ENCODE peak calls at places on chromosomes 13 and 19, in eight cellular contexts. T, W, R, Q, A, P, B and U are unnamed samples.

GRCh38 chr19:1287622-1288527 is 2.2 kb downstream of the EFNA2 start:
- DNase-seq in P (no peak), R (no peak), A (no peak), W (no peak), T (no peak), B (no peak), Q (no peak), U (no peak)

GRCh38 chr13:75061909-75062308 is 420.1 kb downstream of the TBC1D4 start:
- DNase-seq in P (no peak), A (no peak), B (no peak), W (no peak), R (no peak), T (no peak), Q (no peak), U (no peak)

GRCh38 chr13:66009241-66009640 is 1220.9 kb downstream of the PCDH9 start:
- DNase-seq in P (no peak), R (no peak), A (no peak), Q (no peak), B (no peak), W (no peak), T (no peak), U (no peak)

GRCh38 chr19:18254546-18255500 is 19.4 kb downstream of the IQCN start:
- DNase-seq in W (no peak), P (peak; percentile 45), Q (no peak), T (no peak), B (peak; percentile 78), A (no peak), R (no peak), U (no peak)

GRCh38 chr19:33241530-33242101 is 16.0 kb upstream of the SLC7A10 start:
- DNase-seq in R (no peak), T (no peak), Q (no peak), W (no peak), A (peak; percentile 27), B (peak; percentile 37), P (peak; percentile 28), U (no peak)

GRCh38 chr13:43878897-43879322 is 630 bp downstream of the CCDC122 start:
- DNase-seq in B (peak; percentile 70), A (peak; percentile 65), Q (peak; percentile 73), T (peak; percentile 62), R (peak; percentile 26), W (peak; percentile 68), P (peak; percentile 85), U (no peak)

GRCh38 chr19:41994521-41994971 is 516 bp upstream of the ATP1A3 start:
- DNase-seq in B (no peak), Q (no peak), T (no peak), W (no peak), A (no peak), P (no peak), R (no peak), U (peak; percentile 6)

GRCh38 chr13:90055121-90055520 is 1292.4 kb upstream of the MIR17HG start:
- DNase-seq in P (no peak), W (peak; percentile 31), R (no peak), B (no peak), Q (no peak), T (no peak), A (no peak), U (no peak)

GRCh38 chr19:19224852-19225494 is 13.2 kb downstream of the NCAN start:
- DNase-seq in R (peak; percentile 4), T (peak; percentile 27), A (peak; percentile 40), P (peak; percentile 78), Q (peak; percentile 37), W (no peak), B (peak; percentile 80), U (peak; percentile 69)

GRCh38 chr19:55113570-55114039 is 3.8 kb downstream of the PPP1R12C start:
- DNase-seq in R (peak; percentile 84), T (peak; percentile 96), A (peak; percentile 96), Q (peak; percentile 97), B (peak; percentile 60), W (peak; percentile 78), P (peak; percentile 90), U (no peak)

GRCh38 chr19:40962460-40962961 is 28.6 kb upstream of the CYP2B6 start:
- DNase-seq in P (no peak), Q (no peak), T (peak; percentile 15), A (no peak), R (no peak), B (no peak), W (peak; percentile 3), U (no peak)

DNA sequence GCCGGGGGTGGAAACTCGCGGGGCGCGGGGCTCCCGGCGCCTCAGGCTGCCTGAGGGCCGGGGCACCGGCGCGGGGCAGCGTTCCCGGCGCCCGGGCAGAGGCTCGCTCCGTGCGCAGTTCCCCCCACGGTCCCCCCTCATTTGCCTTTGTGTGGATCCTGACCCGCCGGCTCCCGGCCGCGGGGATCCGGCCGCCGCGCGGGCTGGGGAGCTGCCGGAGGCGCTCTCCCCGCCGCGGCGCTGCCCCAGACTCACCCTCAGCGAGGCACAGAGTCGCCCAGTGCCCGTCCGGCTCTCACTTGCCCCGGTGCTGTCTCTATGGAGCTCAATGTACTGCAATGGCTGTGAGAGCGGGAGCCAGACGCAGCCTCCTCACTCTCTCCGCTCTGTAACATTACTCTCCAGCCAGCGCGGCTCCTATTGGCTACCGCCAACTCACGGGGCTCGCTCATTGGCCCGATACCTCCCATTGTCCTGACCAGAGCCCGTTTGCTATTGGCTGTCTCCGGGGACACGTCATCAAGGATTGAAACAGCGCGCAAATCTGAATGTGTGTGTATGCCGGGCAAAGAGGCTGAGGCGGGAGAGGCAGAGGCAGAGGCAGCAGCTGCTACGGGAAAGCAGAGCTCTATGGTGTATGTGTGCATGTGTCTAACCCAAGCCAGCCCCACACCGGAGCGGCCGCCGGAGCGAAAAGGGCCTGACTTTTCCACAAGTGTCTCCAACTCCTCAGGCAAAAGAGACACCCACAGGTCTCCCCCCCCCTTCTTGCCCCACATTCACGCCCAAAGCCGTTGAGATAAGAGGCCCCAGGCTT is at the start of gene HMGB1:
- DNase-seq in B (peak; percentile 99), Q (peak; percentile 99), T (peak; percentile 97), W (peak; percentile 98), P (peak; percentile 99), A (peak; percentile 97), R (peak; percentile 97), U (peak; percentile 93)
- TF ChIP-seq CTCF in B (no peak), Q (no peak), T (no peak), W (no peak), P (peak; percentile 12), A (no peak), R (no peak), U (no peak)

DNA sequence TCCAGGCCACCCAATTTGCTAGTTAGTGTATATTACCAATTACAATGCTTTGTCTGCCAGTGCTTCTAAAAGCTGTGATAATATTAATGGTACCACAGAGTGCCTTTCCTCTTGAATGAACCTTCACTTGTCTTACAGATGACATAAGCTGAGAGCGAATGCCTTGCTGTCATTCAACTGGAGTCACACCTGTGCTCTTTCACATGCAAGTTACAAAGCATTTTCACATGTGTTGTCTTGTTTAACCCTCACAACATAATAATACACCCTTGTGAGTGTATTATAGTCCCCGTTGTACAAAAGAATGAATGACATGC is 239.8 kb upstream of the HTR2A start:
- DNase-seq in A (no peak), P (peak; percentile 7), W (no peak), T (no peak), B (no peak), Q (no peak), R (no peak), U (no peak)
- H3K27ac ChIP-seq in A (no peak overlapping the region), P (peak overlapping the region; percentile 29), W (no peak overlapping the region), T (no peak overlapping the region), B (no peak overlapping the region), Q (no peak overlapping the region), R (no peak overlapping the region), U (no peak overlapping the region)

DNA sequence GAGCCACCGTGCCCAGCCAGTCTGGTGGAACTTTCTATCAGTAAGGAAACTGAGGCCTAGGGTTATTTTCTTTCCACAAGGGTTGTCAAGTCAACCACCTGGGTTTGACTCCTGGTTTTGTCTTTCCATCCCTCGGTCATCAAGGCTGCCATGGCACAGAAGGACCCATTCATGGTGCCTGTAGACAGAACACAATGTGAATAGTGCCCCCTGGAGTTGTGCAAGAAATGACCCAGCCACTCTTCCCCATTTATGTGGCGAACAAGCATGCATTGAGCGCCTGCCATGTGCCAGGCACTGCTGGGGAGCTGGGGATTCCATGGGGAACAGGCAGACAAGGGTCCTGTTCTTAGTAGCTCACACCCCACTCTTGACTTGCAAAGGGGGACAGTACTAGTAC is 4.1 kb downstream of the SMARCA4 start:
- DNase-seq in A (no peak), T (no peak), R (no peak), Q (no peak), W (no peak), P (no peak), B (no peak), U (no peak)
- TF ChIP-seq CTCF in A (no peak), T (no peak), R (peak; percentile 21), Q (no peak), W (no peak), P (peak; percentile 1), B (no peak), U (no peak)

DNA sequence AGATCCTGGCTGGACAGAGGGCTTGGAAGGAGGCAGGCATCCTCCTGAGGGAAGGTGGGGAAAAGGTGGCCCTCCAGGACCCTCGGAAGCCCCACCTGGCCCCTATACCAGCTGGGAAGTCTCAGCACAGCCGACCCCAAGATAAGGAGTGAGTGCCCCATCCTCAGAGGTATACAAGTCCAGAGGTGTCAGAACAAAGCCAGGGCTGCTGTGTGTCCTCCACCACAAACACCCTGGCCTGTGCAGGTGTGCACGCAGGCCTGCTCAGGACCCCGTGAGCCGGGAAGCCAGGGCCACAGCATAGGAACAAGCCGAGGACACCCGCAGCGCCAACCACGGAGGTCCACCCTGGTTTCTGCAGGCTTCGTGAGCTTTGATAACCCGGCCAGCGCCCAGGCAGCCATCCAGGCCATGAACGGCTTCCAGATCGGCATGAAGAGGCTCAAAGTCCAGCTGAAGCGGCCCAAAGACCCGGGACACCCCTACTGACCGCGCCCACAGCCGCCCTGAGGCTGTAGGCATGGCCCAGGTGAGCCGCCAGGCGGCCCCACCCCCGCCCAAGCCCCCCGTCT is 68.6 kb downstream of the CELF5 start:
- DNase-seq in Q (no peak), R (no peak), B (peak; percentile 36), A (no peak), P (no peak), W (no peak), T (no peak), U (no peak)
- H3K27ac ChIP-seq in Q (no peak overlapping the region), R (no peak overlapping the region), B (no peak overlapping the region), A (no peak overlapping the region), P (no peak overlapping the region), W (no peak overlapping the region), T (no peak overlapping the region), U (no peak overlapping the region)

GRCh38 chr19:11693505-11694499 is 44.9 kb downstream of the ZNF823 start:
- DNase-seq in T (no peak), W (peak; percentile 25), B (peak; percentile 26), Q (no peak), R (no peak), A (no peak), P (peak; percentile 15), U (no peak)
- TF ChIP-seq CTCF in T (no peak), W (no peak), B (peak; percentile 13), Q (no peak), R (no peak), A (no peak), P (peak; percentile 3), U (no peak)